ENCODE peak calls at places on chromosomes 12 and 14, in ten cellular contexts. One of them, this sample, is unnamed.

GRCh38 chr12:95218852-95219171 is 1.2 kb downstream of the VEZT start:
- DNase-seq in left ventricle myocardium inferior: no peak
- DNase-seq in CD4-positive, CD25-positive, alpha-beta regulatory T cell: peak; percentile 19
- DNase-seq in GM23338: peak; percentile 37
- DNase-seq in prostate gland: no peak
- DNase-seq in brain microvascular endothelial cell: no peak
- DNase-seq in ascending aorta: no peak
- DNase-seq in GM12878: no peak
- DNase-seq in transverse colon: peak; percentile 42
- DNase-seq in heart right ventricle: no peak
- DNase-seq in this sample: no peak

GRCh38 chr12:97748298-97748697 is 285.7 kb downstream of the RMST start:
- DNase-seq in left ventricle myocardium inferior: no peak
- DNase-seq in CD4-positive, CD25-positive, alpha-beta regulatory T cell: no peak
- DNase-seq in GM23338: no peak
- DNase-seq in prostate gland: peak; percentile 41
- DNase-seq in brain microvascular endothelial cell: no peak
- DNase-seq in ascending aorta: no peak
- DNase-seq in GM12878: no peak
- DNase-seq in transverse colon: no peak
- DNase-seq in heart right ventricle: no peak
- DNase-seq in this sample: no peak

GRCh38 chr14:24372701-24373416 is 4.9 kb downstream of the NFATC4 start:
- DNase-seq in left ventricle myocardium inferior: peak; percentile 69
- DNase-seq in CD4-positive, CD25-positive, alpha-beta regulatory T cell: no peak
- DNase-seq in GM23338: no peak
- DNase-seq in prostate gland: no peak
- DNase-seq in brain microvascular endothelial cell: peak; percentile 36
- DNase-seq in ascending aorta: no peak
- DNase-seq in GM12878: no peak
- DNase-seq in transverse colon: no peak
- DNase-seq in heart right ventricle: peak; percentile 71
- DNase-seq in this sample: no peak

GRCh38 chr12:103387385-103387784 is 108.4 kb downstream of the C12orf42 start:
- DNase-seq in left ventricle myocardium inferior: no peak
- DNase-seq in CD4-positive, CD25-positive, alpha-beta regulatory T cell: no peak
- DNase-seq in GM23338: no peak
- DNase-seq in prostate gland: no peak
- DNase-seq in brain microvascular endothelial cell: no peak
- DNase-seq in ascending aorta: no peak
- DNase-seq in GM12878: no peak
- DNase-seq in transverse colon: no peak
- DNase-seq in heart right ventricle: no peak
- DNase-seq in this sample: no peak

GRCh38 chr12:132489602-132490239 is at the start of gene FBRSL1:
- DNase-seq in left ventricle myocardium inferior: peak; percentile 89
- DNase-seq in CD4-positive, CD25-positive, alpha-beta regulatory T cell: peak; percentile 91
- DNase-seq in GM23338: peak; percentile 96
- DNase-seq in prostate gland: peak; percentile 89
- DNase-seq in brain microvascular endothelial cell: peak; percentile 72
- DNase-seq in ascending aorta: peak; percentile 94
- DNase-seq in GM12878: no peak
- DNase-seq in transverse colon: peak; percentile 95
- DNase-seq in heart right ventricle: peak; percentile 92
- DNase-seq in this sample: peak; percentile 94

GRCh38 chr14:93891756-93892504 is 35.2 kb upstream of the FAM181A start:
- DNase-seq in left ventricle myocardium inferior: no peak
- DNase-seq in CD4-positive, CD25-positive, alpha-beta regulatory T cell: no peak
- DNase-seq in GM23338: no peak
- DNase-seq in prostate gland: no peak
- DNase-seq in brain microvascular endothelial cell: no peak
- DNase-seq in ascending aorta: no peak
- DNase-seq in GM12878: no peak
- DNase-seq in transverse colon: no peak
- DNase-seq in heart right ventricle: no peak
- DNase-seq in this sample: no peak

GRCh38 chr14:25237845-25238244 is 187.9 kb upstream of the STXBP6 start:
- DNase-seq in left ventricle myocardium inferior: no peak
- DNase-seq in CD4-positive, CD25-positive, alpha-beta regulatory T cell: no peak
- DNase-seq in GM23338: peak; percentile 84
- DNase-seq in prostate gland: no peak
- DNase-seq in brain microvascular endothelial cell: no peak
- DNase-seq in ascending aorta: no peak
- DNase-seq in GM12878: no peak
- DNase-seq in transverse colon: peak; percentile 14
- DNase-seq in heart right ventricle: no peak
- DNase-seq in this sample: no peak

GRCh38 chr12:78712834-78713455 is 151.6 kb upstream of the SYT1 start:
- DNase-seq in left ventricle myocardium inferior: no peak
- DNase-seq in CD4-positive, CD25-positive, alpha-beta regulatory T cell: no peak
- DNase-seq in GM23338: peak; percentile 57
- DNase-seq in prostate gland: no peak
- DNase-seq in brain microvascular endothelial cell: no peak
- DNase-seq in ascending aorta: no peak
- DNase-seq in GM12878: no peak
- DNase-seq in transverse colon: no peak
- DNase-seq in heart right ventricle: no peak
- DNase-seq in this sample: no peak

GRCh38 chr12:98678946-98679610 is 34.0 kb downstream of the APAF1 start:
- DNase-seq in left ventricle myocardium inferior: no peak
- DNase-seq in CD4-positive, CD25-positive, alpha-beta regulatory T cell: no peak
- DNase-seq in GM23338: no peak
- DNase-seq in prostate gland: no peak
- DNase-seq in brain microvascular endothelial cell: no peak
- DNase-seq in ascending aorta: no peak
- DNase-seq in GM12878: no peak
- DNase-seq in transverse colon: no peak
- DNase-seq in heart right ventricle: no peak
- DNase-seq in this sample: no peak

GRCh38 chr14:64159588-64159987 is 134.6 kb downstream of the ESR2 start:
- DNase-seq in left ventricle myocardium inferior: no peak
- DNase-seq in CD4-positive, CD25-positive, alpha-beta regulatory T cell: no peak
- DNase-seq in GM23338: no peak
- DNase-seq in prostate gland: no peak
- DNase-seq in brain microvascular endothelial cell: no peak
- DNase-seq in ascending aorta: no peak
- DNase-seq in GM12878: no peak
- DNase-seq in transverse colon: no peak
- DNase-seq in heart right ventricle: no peak
- DNase-seq in this sample: no peak

GRCh38 chr14:24339284-24340151 is at the start of gene RIPK3:
- DNase-seq in left ventricle myocardium inferior: peak; percentile 47
- DNase-seq in CD4-positive, CD25-positive, alpha-beta regulatory T cell: peak; percentile 56
- DNase-seq in GM23338: peak; percentile 72
- DNase-seq in prostate gland: no peak
- DNase-seq in brain microvascular endothelial cell: no peak
- DNase-seq in ascending aorta: no peak
- DNase-seq in GM12878: peak; percentile 36
- DNase-seq in transverse colon: peak; percentile 87
- DNase-seq in heart right ventricle: peak; percentile 52
- DNase-seq in this sample: peak; percentile 94

DNA sequence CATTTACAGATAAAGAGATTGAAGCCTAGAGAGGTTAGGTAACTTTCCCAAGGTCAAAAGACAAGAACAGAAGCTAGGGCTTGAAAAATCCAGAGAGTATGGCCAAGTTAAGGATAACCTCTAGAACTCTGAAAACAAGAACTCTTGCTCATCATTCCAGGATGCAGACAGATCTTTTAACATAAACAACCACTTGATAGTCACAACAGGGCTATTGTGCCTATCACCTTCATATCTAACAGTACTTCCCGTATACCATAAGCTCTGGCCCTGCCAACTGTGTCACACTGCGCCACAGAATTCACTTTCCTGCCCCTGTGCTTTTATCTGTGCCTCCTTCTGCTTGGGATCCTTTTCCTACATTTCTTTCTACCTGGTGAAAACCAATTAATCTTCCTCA is 18.2 kb downstream of the ERP29 start:
- DNase-seq in left ventricle myocardium inferior: no peak
- DNase-seq in CD4-positive, CD25-positive, alpha-beta regulatory T cell: no peak
- DNase-seq in GM23338: no peak
- DNase-seq in prostate gland: no peak
- DNase-seq in brain microvascular endothelial cell: no peak
- DNase-seq in ascending aorta: no peak
- DNase-seq in GM12878: no peak
- DNase-seq in transverse colon: no peak
- DNase-seq in heart right ventricle: no peak
- DNase-seq in this sample: no peak
- H3K36me3 ChIP-seq in left ventricle myocardium inferior: peaks cover 81% of the 10 kb centered on the region
- H3K36me3 ChIP-seq in CD4-positive, CD25-positive, alpha-beta regulatory T cell: peaks cover 58% of the 10 kb centered on the region
- H3K36me3 ChIP-seq in GM23338: peaks cover 34% of the 10 kb centered on the region
- H3K36me3 ChIP-seq in prostate gland: peaks cover 4% of the 10 kb centered on the region
- H3K36me3 ChIP-seq in brain microvascular endothelial cell: peaks cover 54% of the 10 kb centered on the region
- H3K36me3 ChIP-seq in ascending aorta: peaks cover 40% of the 10 kb centered on the region
- H3K36me3 ChIP-seq in GM12878: peaks cover 34% of the 10 kb centered on the region
- H3K36me3 ChIP-seq in transverse colon: no peaks in the 10 kb centered on the region
- H3K36me3 ChIP-seq in heart right ventricle: peaks cover 92% of the 10 kb centered on the region
- H3K36me3 ChIP-seq in this sample: peaks cover 80% of the 10 kb centered on the region

GRCh38 chr12:123488539-123489230 is 30.7 kb downstream of the SNRNP35 start:
- DNase-seq in left ventricle myocardium inferior: no peak
- DNase-seq in CD4-positive, CD25-positive, alpha-beta regulatory T cell: no peak
- DNase-seq in GM23338: peak; percentile 27
- DNase-seq in prostate gland: no peak
- DNase-seq in brain microvascular endothelial cell: no peak
- DNase-seq in ascending aorta: no peak
- DNase-seq in GM12878: no peak
- DNase-seq in transverse colon: no peak
- DNase-seq in heart right ventricle: no peak
- DNase-seq in this sample: peak; percentile 65

GRCh38 chr12:123483602-123484273 is 25.8 kb downstream of the SNRNP35 start:
- DNase-seq in left ventricle myocardium inferior: no peak
- DNase-seq in CD4-positive, CD25-positive, alpha-beta regulatory T cell: no peak
- DNase-seq in GM23338: no peak
- DNase-seq in prostate gland: no peak
- DNase-seq in brain microvascular endothelial cell: no peak
- DNase-seq in ascending aorta: no peak
- DNase-seq in GM12878: no peak
- DNase-seq in transverse colon: no peak
- DNase-seq in heart right ventricle: no peak
- DNase-seq in this sample: no peak

GRCh38 chr12:123487428-123487827 is 29.5 kb downstream of the SNRNP35 start:
- DNase-seq in left ventricle myocardium inferior: no peak
- DNase-seq in CD4-positive, CD25-positive, alpha-beta regulatory T cell: no peak
- DNase-seq in GM23338: no peak
- DNase-seq in prostate gland: no peak
- DNase-seq in brain microvascular endothelial cell: no peak
- DNase-seq in ascending aorta: no peak
- DNase-seq in GM12878: no peak
- DNase-seq in transverse colon: no peak
- DNase-seq in heart right ventricle: no peak
- DNase-seq in this sample: peak; percentile 8

GRCh38 chr12:123489580-123489979 is 31.6 kb downstream of the SNRNP35 start:
- DNase-seq in left ventricle myocardium inferior: no peak
- DNase-seq in CD4-positive, CD25-positive, alpha-beta regulatory T cell: no peak
- DNase-seq in GM23338: no peak
- DNase-seq in prostate gland: no peak
- DNase-seq in brain microvascular endothelial cell: no peak
- DNase-seq in ascending aorta: no peak
- DNase-seq in GM12878: no peak
- DNase-seq in transverse colon: no peak
- DNase-seq in heart right ventricle: no peak
- DNase-seq in this sample: no peak

DNA sequence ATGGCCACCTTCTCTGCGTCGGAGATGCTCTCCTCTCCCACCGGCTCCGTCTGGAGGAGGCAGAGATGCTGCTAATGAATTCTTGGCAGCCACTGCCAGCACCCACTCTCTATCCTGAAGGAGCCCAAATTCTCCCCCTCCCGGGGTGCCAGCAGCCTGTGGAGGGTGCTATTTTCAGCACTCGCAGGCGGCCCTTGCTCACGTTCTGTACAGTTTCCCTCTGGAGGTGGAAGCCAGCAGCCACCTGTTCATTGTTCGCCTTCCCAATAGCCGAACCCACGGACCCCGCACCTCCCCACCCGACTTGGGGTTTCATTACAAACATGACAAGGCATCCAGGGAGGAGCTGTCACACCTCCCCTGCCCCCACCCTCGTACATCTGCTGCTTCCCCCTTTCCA is 27.8 kb downstream of the SNRNP35 start:
- DNase-seq in left ventricle myocardium inferior: no peak
- DNase-seq in CD4-positive, CD25-positive, alpha-beta regulatory T cell: no peak
- DNase-seq in GM23338: no peak
- DNase-seq in prostate gland: no peak
- DNase-seq in brain microvascular endothelial cell: no peak
- DNase-seq in ascending aorta: no peak
- DNase-seq in GM12878: no peak
- DNase-seq in transverse colon: no peak
- DNase-seq in heart right ventricle: no peak
- DNase-seq in this sample: no peak
- H3K27me3 ChIP-seq in left ventricle myocardium inferior: no peaks in the 10 kb centered on the region
- H3K27me3 ChIP-seq in CD4-positive, CD25-positive, alpha-beta regulatory T cell: no peaks in the 10 kb centered on the region
- H3K27me3 ChIP-seq in GM23338: no peaks in the 10 kb centered on the region
- H3K27me3 ChIP-seq in prostate gland: no peaks in the 10 kb centered on the region
- H3K27me3 ChIP-seq in brain microvascular endothelial cell: no peaks in the 10 kb centered on the region
- H3K27me3 ChIP-seq in ascending aorta: no peaks in the 10 kb centered on the region
- H3K27me3 ChIP-seq in GM12878: no peaks in the 10 kb centered on the region
- H3K27me3 ChIP-seq in transverse colon: no peaks in the 10 kb centered on the region
- H3K27me3 ChIP-seq in heart right ventricle: no peaks in the 10 kb centered on the region
- H3K27me3 ChIP-seq in this sample: no peaks in the 10 kb centered on the region

GRCh38 chr14:71734076-71734475 is 198.2 kb upstream of the RGS6 start:
- DNase-seq in left ventricle myocardium inferior: no peak
- DNase-seq in CD4-positive, CD25-positive, alpha-beta regulatory T cell: no peak
- DNase-seq in GM23338: no peak
- DNase-seq in prostate gland: no peak
- DNase-seq in brain microvascular endothelial cell: no peak
- DNase-seq in ascending aorta: peak; percentile 52
- DNase-seq in GM12878: no peak
- DNase-seq in transverse colon: no peak
- DNase-seq in heart right ventricle: no peak
- DNase-seq in this sample: no peak
- H3K36me3 ChIP-seq in left ventricle myocardium inferior: peaks cover 32% of the 10 kb centered on the region
- H3K36me3 ChIP-seq in CD4-positive, CD25-positive, alpha-beta regulatory T cell: peaks cover 82% of the 10 kb centered on the region
- H3K36me3 ChIP-seq in GM23338: peaks cover 10% of the 10 kb centered on the region
- H3K36me3 ChIP-seq in prostate gland: peaks cover 7% of the 10 kb centered on the region
- H3K36me3 ChIP-seq in brain microvascular endothelial cell: peaks cover 68% of the 10 kb centered on the region
- H3K36me3 ChIP-seq in ascending aorta: peaks cover 31% of the 10 kb centered on the region
- H3K36me3 ChIP-seq in GM12878: peaks cover 55% of the 10 kb centered on the region
- H3K36me3 ChIP-seq in transverse colon: no peaks in the 10 kb centered on the region
- H3K36me3 ChIP-seq in heart right ventricle: peaks cover 60% of the 10 kb centered on the region
- H3K36me3 ChIP-seq in this sample: no peaks in the 10 kb centered on the region

DNA sequence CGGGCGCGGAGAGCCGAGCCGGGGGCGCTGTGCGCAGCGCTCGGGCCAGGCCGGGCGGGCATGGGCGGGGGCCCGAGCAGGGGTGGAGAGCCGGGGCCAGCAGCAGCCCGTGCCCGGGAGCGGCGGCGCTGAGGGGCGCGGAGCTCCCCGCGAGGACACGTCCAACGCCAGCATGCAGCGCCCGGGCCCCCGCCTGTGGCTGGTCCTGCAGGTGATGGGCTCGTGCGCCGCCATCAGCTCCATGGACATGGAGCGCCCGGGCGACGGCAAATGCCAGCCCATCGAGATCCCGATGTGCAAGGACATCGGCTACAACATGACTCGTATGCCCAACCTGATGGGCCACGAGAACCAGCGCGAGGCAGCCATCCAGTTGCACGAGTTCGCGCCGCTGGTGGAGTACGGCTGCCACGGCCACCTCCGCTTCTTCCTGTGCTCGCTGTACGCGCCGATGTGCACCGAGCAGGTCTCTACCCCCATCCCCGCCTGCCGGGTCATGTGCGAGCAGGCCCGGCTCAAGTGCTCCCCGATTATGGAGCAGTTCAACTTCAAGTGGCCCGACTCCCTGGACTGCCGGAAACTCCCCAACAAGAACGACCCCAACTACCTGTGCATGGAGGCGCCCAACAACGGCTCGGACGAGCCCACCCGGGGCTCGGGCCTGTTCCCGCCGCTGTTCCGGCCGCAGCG is 652 bp downstream of the FZD10 start:
- DNase-seq in left ventricle myocardium inferior: no peak
- DNase-seq in CD4-positive, CD25-positive, alpha-beta regulatory T cell: no peak
- DNase-seq in GM23338: no peak
- DNase-seq in prostate gland: no peak
- DNase-seq in brain microvascular endothelial cell: no peak
- DNase-seq in ascending aorta: no peak
- DNase-seq in GM12878: no peak
- DNase-seq in transverse colon: no peak
- DNase-seq in heart right ventricle: no peak
- DNase-seq in this sample: peak; percentile 77
- H3K27me3 ChIP-seq in left ventricle myocardium inferior: peaks cover 100% of the 10 kb centered on the region
- H3K27me3 ChIP-seq in CD4-positive, CD25-positive, alpha-beta regulatory T cell: peaks cover 14% of the 10 kb centered on the region
- H3K27me3 ChIP-seq in GM23338: peaks cover 96% of the 10 kb centered on the region
- H3K27me3 ChIP-seq in prostate gland: peaks cover 7% of the 10 kb centered on the region
- H3K27me3 ChIP-seq in brain microvascular endothelial cell: peaks cover 49% of the 10 kb centered on the region
- H3K27me3 ChIP-seq in ascending aorta: peaks cover 8% of the 10 kb centered on the region
- H3K27me3 ChIP-seq in GM12878: no peaks in the 10 kb centered on the region
- H3K27me3 ChIP-seq in transverse colon: peaks cover 84% of the 10 kb centered on the region
- H3K27me3 ChIP-seq in heart right ventricle: peaks cover 92% of the 10 kb centered on the region
- H3K27me3 ChIP-seq in this sample: peaks cover 97% of the 10 kb centered on the region

This sample was measured in left lung.